ENCODE peak calls at places on chromosomes 11 and 22, in ten cellular contexts. R, N, S, G, E, L, X, Z, B and M are unnamed samples.

GRCh38 chr22:46887978-46888377 is 125.5 kb downstream of the TBC1D22A start:
- DNase-seq in R (no peak), N (no peak), S (no peak), G (no peak), E (no peak), L (no peak), X (no peak), Z (no peak), B (no peak), M (no peak)

GRCh38 chr22:42202048-42202447 is 68.4 kb downstream of the TCF20 start:
- DNase-seq in R (no peak), N (no peak), S (no peak), G (no peak), E (no peak), L (no peak), X (no peak), Z (no peak), B (no peak), M (no peak)

GRCh38 chr11:123434262-123434661 is 4.2 kb downstream of the GRAMD1B start:
- DNase-seq in R (peak; percentile 51), N (peak; percentile 50), S (no peak), G (no peak), E (peak; percentile 28), L (no peak), X (no peak), Z (peak; percentile 71), B (no peak), M (peak; percentile 50)

GRCh38 chr22:23289130-23289503 is 108.8 kb downstream of the BCR start:
- DNase-seq in R (no peak), N (no peak), S (no peak), G (no peak), E (no peak), L (no peak), X (no peak), Z (no peak), B (no peak), M (no peak)

GRCh38 chr11:14423633-14424032 is 64.7 kb upstream of the RRAS2 start:
- DNase-seq in R (no peak), N (no peak), S (no peak), G (no peak), E (no peak), L (no peak), X (no peak), Z (no peak), B (no peak), M (no peak)

GRCh38 chr11:2207212-2207611 is 35.6 kb upstream of the TH start:
- DNase-seq in R (no peak), N (no peak), S (no peak), G (no peak), E (no peak), L (peak; percentile 10), X (no peak), Z (no peak), B (no peak), M (no peak)

GRCh38 chr11:106208795-106209194 is 131.3 kb downstream of the AASDHPPT start:
- DNase-seq in R (no peak), N (no peak), S (peak; percentile 28), G (no peak), E (no peak), L (no peak), X (no peak), Z (no peak), B (no peak), M (peak; percentile 21)

GRCh38 chr11:46391578-46392420 is at the start of gene CHRM4:
- DNase-seq in R (peak; percentile 96), N (peak; percentile 58), S (no peak), G (no peak), E (no peak), L (no peak), X (peak; percentile 81), Z (peak; percentile 100), B (peak; percentile 85), M (peak; percentile 79)

GRCh38 chr22:38163844-38164577 is 17.6 kb downstream of the PLA2G6 start:
- DNase-seq in R (peak; percentile 16), N (no peak), S (peak; percentile 67), G (no peak), E (no peak), L (peak; percentile 36), X (no peak), Z (no peak), B (no peak), M (no peak)

GRCh38 chr11:36265793-36266628 is 23.2 kb downstream of the COMMD9 start:
- DNase-seq in R (peak; percentile 84), N (peak; percentile 69), S (peak; percentile 24), G (peak; percentile 26), E (peak; percentile 73), L (no peak), X (peak; percentile 49), Z (peak; percentile 62), B (peak; percentile 57), M (peak; percentile 79)

GRCh38 chr22:28016781-28017557 is 97.9 kb upstream of the PITPNB start:
- DNase-seq in R (peak; percentile 44), N (no peak), S (no peak), G (no peak), E (no peak), L (peak; percentile 15), X (no peak), Z (no peak), B (no peak), M (no peak)

GRCh38 chr22:41048791-41049717 is 43.3 kb upstream of the EP300 start:
- DNase-seq in R (peak; percentile 78), N (no peak), S (peak; percentile 3), G (no peak), E (peak; percentile 87), L (peak; percentile 50), X (no peak), Z (no peak), B (no peak), M (peak; percentile 97)

GRCh38 chr11:75476716-75477613 is 44.0 kb upstream of the KLHL35 start:
- DNase-seq in R (no peak), N (no peak), S (no peak), G (no peak), E (no peak), L (no peak), X (no peak), Z (no peak), B (no peak), M (peak; percentile 50)

GRCh38 chr11:92556435-92556834 is 331.8 kb downstream of the FAT3 start:
- DNase-seq in R (no peak), N (no peak), S (no peak), G (no peak), E (no peak), L (no peak), X (no peak), Z (no peak), B (no peak), M (peak; percentile 35)

GRCh38 chr22:19757985-19758895 is 2.3 kb upstream of the TBX1 start:
- DNase-seq in R (peak; percentile 83), N (no peak), S (no peak), G (no peak), E (no peak), L (no peak), X (no peak), Z (no peak), B (no peak), M (no peak)

GRCh38 chr22:31278643-31279326 is 13.5 kb downstream of the PIK3IP1 start:
- DNase-seq in R (no peak), N (no peak), S (no peak), G (no peak), E (no peak), L (no peak), X (no peak), Z (no peak), B (no peak), M (no peak)

GRCh38 chr11:32713496-32713895 is 81.0 kb downstream of the CCDC73 start:
- DNase-seq in R (no peak), N (no peak), S (no peak), G (no peak), E (peak; percentile 5), L (no peak), X (no peak), Z (no peak), B (no peak), M (no peak)

GRCh38 chr11:1084561-1085439 is 10.1 kb downstream of the MUC2 start:
- DNase-seq in R (no peak), N (no peak), S (no peak), G (no peak), E (no peak), L (no peak), X (no peak), Z (no peak), B (no peak), M (no peak)

GRCh38 chr11:118608268-118609214 is 1.1 kb downstream of the PHLDB1 start:
- DNase-seq in R (peak; percentile 76), N (peak; percentile 78), S (peak; percentile 52), G (peak; percentile 67), E (peak; percentile 83), L (peak; percentile 64), X (no peak), Z (no peak), B (peak; percentile 57), M (peak; percentile 58)

GRCh38 chr22:43252319-43252718 is 65.4 kb upstream of the TTLL12 start:
- DNase-seq in R (no peak), N (no peak), S (no peak), G (no peak), E (no peak), L (no peak), X (no peak), Z (no peak), B (no peak), M (no peak)

GRCh38 chr11:132943737-132944556 is 588.4 kb downstream of the OPCML start:
- DNase-seq in R (peak; percentile 81), N (no peak), S (no peak), G (no peak), E (peak; percentile 18), L (no peak), X (no peak), Z (no peak), B (no peak), M (no peak)

GRCh38 chr11:125102025-125102424 is 9.4 kb downstream of the TMEM218 start:
- DNase-seq in R (peak; percentile 12), N (no peak), S (no peak), G (no peak), E (no peak), L (no peak), X (no peak), Z (no peak), B (no peak), M (no peak)

GRCh38 chr11:134498326-134499139 is 86.5 kb upstream of the B3GAT1 start:
- DNase-seq in R (no peak), N (no peak), S (no peak), G (no peak), E (no peak), L (no peak), X (no peak), Z (no peak), B (no peak), M (no peak)

GRCh38 chr11:47593492-47593933 is 698 bp downstream of the C1QTNF4 start:
- DNase-seq in R (peak; percentile 68), N (no peak), S (no peak), G (no peak), E (no peak), L (no peak), X (no peak), Z (no peak), B (no peak), M (no peak)

GRCh38 chr22:23256986-23257888 is 76.9 kb downstream of the BCR start:
- DNase-seq in R (no peak), N (no peak), S (no peak), G (no peak), E (peak; percentile 88), L (peak; percentile 69), X (no peak), Z (no peak), B (no peak), M (no peak)

GRCh38 chr22:33952776-33953175 is 32.5 kb upstream of the LARGE1 start:
- DNase-seq in R (no peak), N (no peak), S (no peak), G (no peak), E (no peak), L (no peak), X (no peak), Z (no peak), B (no peak), M (no peak)

GRCh38 chr11:118061401-118062125 is 15.3 kb upstream of the TMPRSS4 start:
- DNase-seq in R (no peak), N (no peak), S (no peak), G (no peak), E (no peak), L (no peak), X (no peak), Z (no peak), B (no peak), M (no peak)

GRCh38 chr11:6572215-6572614 is 31.2 kb downstream of the RRP8 start:
- DNase-seq in R (no peak), N (no peak), S (peak; percentile 12), G (no peak), E (peak; percentile 83), L (no peak), X (no peak), Z (no peak), B (peak; percentile 54), M (no peak)